ENCODE peak calls at places on chromosome 2, in six cellular contexts. W is OCI-LY7, G is endodermal cell, U is PC-9, H is IMR-90, V is neural progenitor cell. O is an unnamed sample.

GRCh38 chr2:138023298-138023697 is 59.0 kb downstream of the HNMT start:
- DNase-seq in W (no peak), G (no peak), U (no peak), H (no peak), V (no peak), O (no peak)

GRCh38 chr2:105402809-105403208 is 4.0 kb upstream of the FHL2 start:
- DNase-seq in W (no peak), G (no peak), U (no peak), H (no peak), V (no peak), O (no peak)

GRCh38 chr2:71609441-71609840 is 156.1 kb downstream of the DYSF start:
- DNase-seq in W (no peak), G (peak), U (peak), H (no peak), V (no peak), O (no peak)

GRCh38 chr2:32058130-32058529 is 5.2 kb upstream of the SPAST start:
- DNase-seq in W (no peak), G (no peak), U (no peak), H (peak), V (no peak), O (no peak)

GRCh38 chr2:20108655-20109396 is 57.4 kb upstream of the LAPTM4A start:
- DNase-seq in W (no peak), G (no peak), U (no peak), H (peak), V (no peak), O (no peak)

GRCh38 chr2:55231546-55232083 is 478 bp downstream of the CLHC1 start:
- DNase-seq in W (no peak), G (no peak), U (peak), H (peak), V (no peak), O (no peak)

GRCh38 chr2:55010915-55011314 is 39.3 kb downstream of the RTN4 start:
- DNase-seq in W (no peak), G (no peak), U (no peak), H (peak), V (no peak), O (no peak)

GRCh38 chr2:217714268-217714643 is 288.5 kb downstream of the TNS1 start:
- DNase-seq in W (no peak), G (peak), U (peak), H (peak), V (peak), O (no peak)

GRCh38 chr2:127105656-127106456 is 1.1 kb downstream of the BIN1 start:
- DNase-seq in W (no peak), G (peak), U (peak), H (peak), V (peak), O (no peak)

GRCh38 chr2:206127656-206128055 is 31.6 kb downstream of the NDUFS1 start:
- DNase-seq in W (peak), G (no peak), U (no peak), H (peak), V (peak), O (no peak)
- TF ChIP-seq CTCF in W (peak), G (peak), U (no peak), H (no peak), V (peak), O (no peak)

GRCh38 chr2:135817946-135818345 is 19.0 kb downstream of the LCT start:
- DNase-seq in W (no peak), G (no peak), U (no peak), H (no peak), V (no peak), O (no peak)

GRCh38 chr2:135820003-135820618 is 16.9 kb downstream of the LCT start:
- DNase-seq in W (no peak), G (no peak), U (no peak), H (peak), V (no peak), O (no peak)

GRCh38 chr2:135817466-135817865 is 19.5 kb downstream of the LCT start:
- DNase-seq in W (no peak), G (no peak), U (no peak), H (no peak), V (no peak), O (no peak)

GRCh38 chr2:135821190-135821589 is 15.8 kb downstream of the LCT start:
- DNase-seq in W (no peak), G (no peak), U (no peak), H (no peak), V (no peak), O (no peak)

DNA sequence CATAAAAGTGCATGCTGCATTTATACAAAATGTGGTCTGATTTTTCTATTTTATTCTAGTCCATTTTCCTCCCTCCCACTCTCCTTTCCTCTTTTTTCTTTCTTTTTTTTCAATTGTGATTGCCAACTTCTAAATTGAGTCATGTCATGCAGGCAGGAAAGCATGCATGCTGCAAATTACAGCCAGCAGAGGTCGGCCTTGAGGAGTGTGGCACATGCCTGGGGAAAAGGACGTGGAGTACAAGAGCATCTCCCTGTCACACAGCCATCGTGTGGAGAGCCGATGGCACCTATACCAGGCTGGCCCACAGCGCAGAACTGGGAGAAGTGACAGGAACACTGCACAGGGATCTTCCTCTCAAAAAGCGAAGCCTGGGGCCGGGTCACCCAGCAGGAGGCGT is 17.8 kb downstream of the LCT start:
- DNase-seq in W (peak), G (peak), U (no peak), H (peak), V (peak), O (no peak)
- TF ChIP-seq CTCF in W (peak), G (peak), U (peak), H (peak), V (peak), O (no peak)

DNA sequence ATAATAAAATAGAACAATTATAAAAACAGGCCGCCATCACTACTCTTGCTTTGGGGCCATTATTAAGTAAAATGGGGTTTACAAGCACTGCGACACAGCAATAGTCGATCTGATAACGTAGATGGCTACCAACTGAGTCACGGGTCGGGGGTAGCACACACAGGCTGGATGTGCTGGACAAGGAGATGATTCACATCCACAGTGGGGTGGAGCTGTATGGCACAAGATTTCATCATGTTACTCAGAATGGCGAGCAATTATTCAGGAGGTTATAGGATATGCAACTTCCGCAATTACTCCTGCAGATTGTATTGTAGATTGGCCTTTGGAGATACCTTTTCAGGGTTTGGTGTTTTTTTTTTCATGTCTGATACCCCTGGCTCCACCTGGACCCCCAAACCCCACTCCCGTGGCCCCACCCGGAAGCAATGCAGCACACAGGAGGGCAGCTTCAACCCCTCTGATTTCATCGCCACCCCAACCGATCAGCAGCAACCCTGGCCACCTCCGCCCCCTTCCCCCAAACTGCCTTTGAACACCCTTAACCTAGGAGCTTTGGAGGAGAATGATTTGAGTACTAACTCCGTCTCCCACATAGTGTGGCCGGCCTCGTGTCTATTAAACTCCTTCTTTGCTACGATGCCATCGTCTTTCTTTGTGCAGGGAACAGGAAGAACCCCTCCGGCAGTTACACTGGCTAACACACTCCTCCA is 21.4 kb upstream of the MLPH start:
- DNase-seq in W (no peak), G (no peak), U (peak), H (peak), V (no peak), O (no peak)
- TF ChIP-seq CTCF in W (no peak), G (no peak), U (no peak), H (no peak), V (no peak), O (no peak)

GRCh38 chr2:28391564-28392296 is 928 bp upstream of the FOSL2 start:
- DNase-seq in W (peak), G (peak), U (peak), H (peak), V (peak), O (no peak)

GRCh38 chr2:28389399-28390240 is 3.0 kb upstream of the FOSL2 start:
- DNase-seq in W (no peak), G (peak), U (no peak), H (no peak), V (peak), O (no peak)

GRCh38 chr2:28392297-28393114 is at the start of gene FOSL2:
- DNase-seq in W (peak), G (peak), U (peak), H (peak), V (peak), O (peak)

GRCh38 chr2:28390857-28391563 is 1.6 kb upstream of the FOSL2 start:
- DNase-seq in W (peak), G (peak), U (peak), H (no peak), V (peak), O (no peak)

DNA sequence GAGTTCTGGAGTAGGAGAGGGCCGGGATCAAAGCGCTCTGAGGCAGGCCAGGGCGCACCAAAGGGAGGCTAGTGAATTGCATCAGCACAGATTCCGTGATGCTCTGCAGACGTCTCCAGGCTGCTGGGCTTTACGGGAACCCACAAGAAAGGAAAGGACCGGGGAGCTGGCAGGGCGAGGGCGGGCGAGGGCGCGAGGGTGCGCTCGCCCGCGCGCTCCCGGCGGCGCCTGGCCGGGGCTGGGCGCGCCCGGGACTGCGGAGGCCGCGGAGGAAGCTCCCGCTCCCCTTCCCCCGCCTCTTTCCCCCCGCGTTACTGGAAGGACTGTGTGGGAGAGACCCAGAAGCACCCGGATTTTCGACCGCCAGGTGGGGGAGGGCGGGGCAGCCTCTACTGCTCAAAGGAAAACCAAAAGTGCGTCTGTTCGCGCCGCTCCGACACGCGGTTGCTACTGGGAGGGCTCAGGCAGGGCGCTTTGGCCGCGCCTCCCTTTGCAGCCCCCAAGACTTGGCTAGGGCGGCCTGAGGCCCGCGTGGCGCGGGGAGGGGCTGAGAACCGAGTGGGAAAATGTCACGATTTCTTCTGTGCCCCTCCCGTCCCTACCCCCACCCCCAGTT is 2.3 kb upstream of the FOSL2 start:
- DNase-seq in W (peak), G (peak), U (peak), H (peak), V (peak), O (peak)
- TF ChIP-seq CTCF in W (no peak), G (peak), U (no peak), H (no peak), V (no peak), O (no peak)

O was measured in activated B cell treated with CpG ODN at 0.5 μM for 24 hours.